ENCODE peak calls at places on chromosome 6, in four cellular contexts. G is HepG2, P is K562, N is Panc1. V is an unnamed sample.

GRCh38 chr6:26022166-26022510 is 59.5 kb downstream of the TRIM38 start:
- DNase-seq in G (no peak), P (peak), N (no peak), V (peak)

GRCh38 chr6:156977527-156978291 is 200.5 kb downstream of the ARID1B start:
- DNase-seq in G (no peak), P (no peak), N (no peak), V (no peak)

GRCh38 chr6:156954781-156955180 is 177.6 kb downstream of the ARID1B start:
- DNase-seq in G (no peak), P (no peak), N (no peak), V (no peak)

GRCh38 chr6:122286512-122286911 is 112.9 kb upstream of the HSF2 start:
- DNase-seq in G (no peak), P (no peak), N (no peak), V (no peak)

GRCh38 chr6:41181566-41181965 is 18.6 kb upstream of the TREM2 start:
- DNase-seq in G (no peak), P (no peak), N (no peak), V (no peak)

GRCh38 chr6:149852881-149853280 is 11.3 kb downstream of the LRP11 start:
- DNase-seq in G (no peak), P (no peak), N (no peak), V (no peak)

GRCh38 chr6:14270925-14271791 is 153.6 kb downstream of the CD83 start:
- DNase-seq in G (no peak), P (peak), N (no peak), V (peak)

GRCh38 chr6:135546680-135547418 is 49.3 kb upstream of the AHI1 start:
- DNase-seq in G (no peak), P (no peak), N (no peak), V (no peak)

GRCh38 chr6:4271761-4272505 is 136.6 kb upstream of the ECI2 start:
- DNase-seq in G (no peak), P (no peak), N (no peak), V (no peak)

GRCh38 chr6:163405412-163406309 is 8.9 kb upstream of the QKI start:
- DNase-seq in G (peak), P (no peak), N (no peak), V (no peak)

GRCh38 chr6:151068761-151069312 is 170.9 kb upstream of the AKAP12 start:
- DNase-seq in G (no peak), P (no peak), N (no peak), V (no peak)

GRCh38 chr6:125107896-125108295 is 45.7 kb upstream of the TPD52L1 start:
- DNase-seq in G (no peak), P (no peak), N (no peak), V (no peak)

GRCh38 chr6:33621396-33622388 is 570 bp downstream of the ITPR3 start:
- DNase-seq in G (no peak), P (peak), N (no peak), V (no peak)

GRCh38 chr6:13364842-13365241 is 36.5 kb upstream of the TBC1D7 start:
- DNase-seq in G (no peak), P (no peak), N (no peak), V (no peak)

GRCh38 chr6:148313483-148313882 is 29.2 kb upstream of the SASH1 start:
- DNase-seq in G (no peak), P (no peak), N (no peak), V (no peak)

GRCh38 chr6:168129292-168130167 is 50.5 kb upstream of the FRMD1 start:
- DNase-seq in G (no peak), P (no peak), N (no peak), V (no peak)

GRCh38 chr6:163897030-163897429 is 482.5 kb downstream of the QKI start:
- DNase-seq in G (no peak), P (no peak), N (no peak), V (no peak)

GRCh38 chr6:119138906-119139541 is 60.6 kb upstream of the FAM184A start:
- DNase-seq in G (no peak), P (no peak), N (no peak), V (no peak)

GRCh38 chr6:144305985-144306384 is 20.9 kb downstream of the UTRN start:
- DNase-seq in G (no peak), P (no peak), N (no peak), V (no peak)

GRCh38 chr6:31547727-31548422 is 467 bp downstream of the NFKBIL1 start:
- DNase-seq in G (no peak), P (peak), N (no peak), V (no peak)

GRCh38 chr6:131765081-131765852 is 42.6 kb upstream of the ENPP1 start:
- DNase-seq in G (peak), P (no peak), N (no peak), V (no peak)

GRCh38 chr6:117668736-117669135 is 6.5 kb upstream of the NUS1 start:
- DNase-seq in G (no peak), P (no peak), N (no peak), V (no peak)

GRCh38 chr6:166006593-166007301 is 160.9 kb downstream of the TBXT start:
- DNase-seq in G (no peak), P (no peak), N (no peak), V (no peak)

GRCh38 chr6:164415832-164416563 is 893.4 kb downstream of the C6orf118 start:
- DNase-seq in G (no peak), P (no peak), N (no peak), V (no peak)

GRCh38 chr6:154637392-154637791 is 95.8 kb upstream of the SCAF8 start:
- DNase-seq in G (no peak), P (no peak), N (no peak), V (no peak)

GRCh38 chr6:133368664-133369063 is 127.5 kb downstream of the EYA4 start:
- DNase-seq in G (peak), P (no peak), N (no peak), V (peak)

GRCh38 chr6:53623497-53623896 is 42.1 kb downstream of the KLHL31 start:
- DNase-seq in G (no peak), P (no peak), N (no peak), V (no peak)

GRCh38 chr6:51678905-51679620 is 408.4 kb downstream of the PKHD1 start:
- DNase-seq in G (no peak), P (no peak), N (no peak), V (no peak)

GRCh38 chr6:51976374-51976773 is 111.0 kb downstream of the PKHD1 start:
- DNase-seq in G (no peak), P (no peak), N (no peak), V (no peak)

GRCh38 chr6:150072201-150072600 is 3.3 kb upstream of the ULBP3 start:
- DNase-seq in G (peak), P (peak), N (no peak), V (peak)

GRCh38 chr6:29561618-29562181 is 2.2 kb upstream of the UBD start:
- DNase-seq in G (no peak), P (no peak), N (no peak), V (no peak)

GRCh38 chr6:139542351-139542750 is 167.9 kb upstream of the CITED2 start:
- DNase-seq in G (no peak), P (no peak), N (no peak), V (no peak)

GRCh38 chr6:43052842-43053544 is 658 bp downstream of the CUL7 start:
- DNase-seq in G (no peak), P (no peak), N (no peak), V (no peak)
- TF ChIP-seq TCF7L2 in G (no peak), P (no peak), N (no peak), V (no peak)

GRCh38 chr6:138238368-138238767 is 20.1 kb upstream of the PBOV1 start:
- DNase-seq in G (no peak), P (no peak), N (no peak), V (no peak)

GRCh38 chr6:138241381-138241780 is 23.1 kb upstream of the PBOV1 start:
- DNase-seq in G (no peak), P (no peak), N (no peak), V (no peak)

GRCh38 chr6:138241893-138242292 is 23.6 kb upstream of the PBOV1 start:
- DNase-seq in G (no peak), P (no peak), N (no peak), V (no peak)

GRCh38 chr6:138239774-138240173 is 21.5 kb upstream of the PBOV1 start:
- DNase-seq in G (no peak), P (no peak), N (no peak), V (no peak)

GRCh38 chr6:138240476-138241245 is 22.4 kb upstream of the PBOV1 start:
- DNase-seq in G (no peak), P (no peak), N (no peak), V (no peak)
- TF ChIP-seq TCF7L2 in G (no peak), P (no peak), N (no peak), V (no peak)

GRCh38 chr6:72984981-72985665 is 240.2 kb downstream of the KHDC1L start:
- DNase-seq in G (no peak), P (no peak), N (no peak), V (no peak)
- TF ChIP-seq TCF7L2 in G (no peak), P (no peak), N (no peak), V (no peak)

DNA sequence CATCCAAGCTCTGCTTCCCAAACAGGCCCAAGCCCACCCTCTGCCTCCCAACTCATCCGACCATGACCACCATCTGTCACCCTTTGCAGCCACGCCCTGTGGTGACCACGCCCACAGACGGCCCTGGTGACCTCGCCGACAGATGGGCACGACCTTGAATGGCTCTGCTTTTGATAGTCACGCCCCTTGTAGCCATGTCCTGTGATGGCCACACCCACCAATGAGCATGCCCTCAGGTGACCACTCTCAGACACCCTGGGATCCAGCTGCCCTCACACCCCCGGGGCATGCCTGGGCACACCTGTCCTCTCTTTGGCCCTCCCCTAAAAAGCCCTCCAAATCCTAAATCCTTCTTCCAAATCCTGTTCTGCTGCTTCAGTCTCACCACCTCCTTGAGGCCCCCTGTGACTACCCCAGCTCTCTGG is 51.0 kb downstream of the SSR1 start:
- DNase-seq in G (no peak), P (peak), N (no peak), V (no peak)
- TF ChIP-seq TCF7L2 in G (no peak), P (no peak), N (no peak), V (no peak)